ENCODE peak calls at places on chromosomes 1 and 21, in six cellular contexts. M, Q, D, Z, K and A are unnamed samples.

GRCh38 chr1:231215676-231216385 is 25.2 kb upstream of the GNPAT start:
- DNase-seq in M (no peak), Q (no peak), D (no peak), Z (no peak), K (no peak), A (no peak)

GRCh38 chr1:109826446-109826845 is 62.7 kb upstream of the EPS8L3 start:
- DNase-seq in M (no peak), Q (no peak), D (no peak), Z (no peak), K (no peak), A (no peak)

GRCh38 chr1:44239337-44239960 is 26.2 kb downstream of the DMAP1 start:
- DNase-seq in M (peak), Q (peak), D (peak), Z (no peak), K (peak), A (peak)

GRCh38 chr1:7292033-7292681 is 478.9 kb upstream of the VAMP3 start:
- DNase-seq in M (no peak), Q (no peak), D (no peak), Z (no peak), K (no peak), A (no peak)

GRCh38 chr1:64956241-64956640 is 10.1 kb downstream of the JAK1 start:
- DNase-seq in M (no peak), Q (peak), D (peak), Z (no peak), K (no peak), A (no peak)

GRCh38 chr1:96464991-96465875 is 256.4 kb upstream of the PTBP2 start:
- DNase-seq in M (peak), Q (peak), D (peak), Z (peak), K (no peak), A (no peak)

GRCh38 chr1:39354572-39354971 is 136.9 kb upstream of the BMP8A start:
- DNase-seq in M (no peak), Q (no peak), D (peak), Z (no peak), K (no peak), A (no peak)

GRCh38 chr1:164310166-164310565 is 248.8 kb upstream of the PBX1 start:
- DNase-seq in M (no peak), Q (peak), D (peak), Z (no peak), K (no peak), A (no peak)

GRCh38 chr1:22204989-22205913 is 62.4 kb upstream of the WNT4 start:
- DNase-seq in M (no peak), Q (peak), D (peak), Z (no peak), K (no peak), A (no peak)

GRCh38 chr1:231091853-231092301 is 51.8 kb upstream of the FAM89A start:
- DNase-seq in M (peak), Q (peak), D (peak), Z (no peak), K (peak), A (no peak)

GRCh38 chr1:173818459-173818858 is 6.0 kb upstream of the DARS2 start:
- DNase-seq in M (no peak), Q (no peak), D (no peak), Z (no peak), K (no peak), A (no peak)

GRCh38 chr1:36910281-36910725 is 124.0 kb downstream of the GRIK3 start:
- DNase-seq in M (no peak), Q (no peak), D (no peak), Z (no peak), K (peak), A (no peak)

GRCh38 chr1:240055978-240056772 is 35.5 kb upstream of the FMN2 start:
- DNase-seq in M (no peak), Q (no peak), D (no peak), Z (no peak), K (no peak), A (no peak)

GRCh38 chr1:174008979-174009378 is 13.2 kb downstream of the RC3H1 start:
- DNase-seq in M (peak), Q (peak), D (no peak), Z (no peak), K (no peak), A (no peak)

GRCh38 chr21:44903054-44903685 is 17.5 kb downstream of the ITGB2 start:
- DNase-seq in M (no peak), Q (no peak), D (no peak), Z (peak), K (no peak), A (no peak)

GRCh38 chr21:35026617-35027557 is 22.2 kb downstream of the RUNX1 start:
- DNase-seq in M (peak), Q (peak), D (peak), Z (peak), K (peak), A (no peak)

GRCh38 chr1:219580019-219580676 is 32.8 kb downstream of the ZC3H11B start:
- DNase-seq in M (peak), Q (no peak), D (no peak), Z (no peak), K (no peak), A (no peak)

GRCh38 chr1:9013824-9014223 is 12.4 kb downstream of the SLC2A7 start:
- DNase-seq in M (no peak), Q (no peak), D (no peak), Z (no peak), K (no peak), A (no peak)

GRCh38 chr1:26697978-26698849 is 2.4 kb downstream of the ARID1A start:
- DNase-seq in M (peak), Q (peak), D (peak), Z (peak), K (peak), A (peak)

GRCh38 chr21:39666026-39666425 is 53.3 kb downstream of the B3GALT5 start:
- DNase-seq in M (no peak), Q (no peak), D (no peak), Z (no peak), K (no peak), A (no peak)

GRCh38 chr1:22976461-22977243 is 4.0 kb upstream of the LACTBL1 start:
- DNase-seq in M (peak), Q (peak), D (peak), Z (peak), K (peak), A (peak)

GRCh38 chr21:29017639-29018237 is 1.4 kb downstream of the RWDD2B start:
- DNase-seq in M (no peak), Q (peak), D (no peak), Z (no peak), K (no peak), A (no peak)

GRCh38 chr1:201945157-201945556 is 1.2 kb downstream of the LMOD1 start:
- DNase-seq in M (no peak), Q (no peak), D (peak), Z (no peak), K (no peak), A (no peak)

GRCh38 chr1:224081604-224082003 is 32.3 kb upstream of the FBXO28 start:
- DNase-seq in M (no peak), Q (no peak), D (no peak), Z (no peak), K (no peak), A (no peak)

GRCh38 chr1:151720974-151721787 is at the start of gene RIIAD1:
- DNase-seq in M (no peak), Q (peak), D (peak), Z (no peak), K (peak), A (no peak)

GRCh38 chr1:10935241-10935640 is 77.2 kb upstream of the TARDBP start:
- DNase-seq in M (no peak), Q (no peak), D (no peak), Z (no peak), K (no peak), A (no peak)

GRCh38 chr1:1430114-1430982 is 5.1 kb upstream of the VWA1 start:
- DNase-seq in M (peak), Q (peak), D (peak), Z (peak), K (peak), A (no peak)

GRCh38 chr1:58883037-58883887 is 99.4 kb upstream of the JUN start:
- DNase-seq in M (peak), Q (peak), D (peak), Z (peak), K (no peak), A (peak)

GRCh38 chr1:55817027-55817426 is 601.9 kb upstream of the USP24 start:
- DNase-seq in M (no peak), Q (no peak), D (no peak), Z (no peak), K (no peak), A (no peak)

GRCh38 chr1:43932786-43933385 is 715 bp upstream of the ARTN start:
- DNase-seq in M (peak), Q (peak), D (peak), Z (no peak), K (peak), A (peak)

DNA sequence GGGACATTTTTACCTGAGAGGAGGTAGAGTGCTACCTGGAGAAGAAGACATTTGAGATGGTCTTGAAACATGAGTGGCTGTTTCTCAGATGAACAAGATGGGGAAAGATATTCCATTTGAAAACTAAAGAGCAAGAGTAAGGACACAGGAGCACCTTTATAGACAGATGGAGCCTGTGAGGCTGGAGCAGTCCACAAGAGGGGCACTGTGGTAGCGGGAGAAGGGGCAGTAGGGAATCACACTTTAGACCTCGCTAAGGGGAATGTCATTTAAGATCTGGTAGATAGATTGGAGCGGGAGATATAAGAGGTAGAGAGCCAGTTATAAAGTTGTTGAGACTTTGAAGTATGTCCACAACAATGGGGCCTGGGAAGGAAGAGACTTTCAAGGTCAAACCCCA is 23.4 kb downstream of the DYNLT5 start:
- DNase-seq in M (no peak), Q (no peak), D (no peak), Z (no peak), K (no peak), A (no peak)
- TF ChIP-seq CTCF in M (no peak), Q (no peak), D (no peak), Z (no peak), K (no peak), A (no peak)

GRCh38 chr1:47612816-47613215 is 175.0 kb downstream of the FOXD2 start:
- DNase-seq in M (no peak), Q (no peak), D (no peak), Z (no peak), K (no peak), A (no peak)

GRCh38 chr1:47611992-47612391 is 174.1 kb downstream of the FOXD2 start:
- DNase-seq in M (no peak), Q (no peak), D (no peak), Z (no peak), K (no peak), A (no peak)

DNA sequence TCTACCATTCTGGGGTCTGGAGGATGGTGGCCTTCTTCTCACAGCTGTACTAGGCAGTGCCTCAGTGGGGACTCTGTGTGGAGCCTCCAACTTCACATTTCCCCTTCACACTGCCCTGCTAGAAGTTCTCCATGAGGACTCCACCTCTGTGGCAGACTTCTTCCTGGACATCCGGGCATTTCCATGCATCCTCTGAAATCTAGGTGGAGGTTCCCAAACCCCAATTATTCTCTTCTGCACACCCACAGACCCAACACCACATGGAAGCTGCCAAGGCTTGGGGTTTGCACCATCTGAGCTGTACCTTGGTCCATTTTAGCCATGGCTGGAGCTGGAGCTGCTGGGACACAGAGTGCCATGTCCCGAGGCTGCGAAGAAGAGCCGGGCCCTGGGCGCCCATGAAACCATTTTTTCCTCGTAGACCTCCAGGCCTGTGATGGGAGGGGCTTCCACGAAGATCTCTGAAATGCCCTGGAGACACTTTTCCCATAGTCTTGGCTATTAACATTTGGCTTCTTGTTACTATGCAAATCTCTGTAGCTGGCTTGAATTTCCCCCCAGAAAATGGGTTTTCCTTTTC is 170.5 kb downstream of the FOXD2 start:
- DNase-seq in M (no peak), Q (no peak), D (no peak), Z (no peak), K (no peak), A (no peak)
- TF ChIP-seq CTCF in M (no peak), Q (no peak), D (no peak), Z (no peak), K (no peak), A (no peak)

DNA sequence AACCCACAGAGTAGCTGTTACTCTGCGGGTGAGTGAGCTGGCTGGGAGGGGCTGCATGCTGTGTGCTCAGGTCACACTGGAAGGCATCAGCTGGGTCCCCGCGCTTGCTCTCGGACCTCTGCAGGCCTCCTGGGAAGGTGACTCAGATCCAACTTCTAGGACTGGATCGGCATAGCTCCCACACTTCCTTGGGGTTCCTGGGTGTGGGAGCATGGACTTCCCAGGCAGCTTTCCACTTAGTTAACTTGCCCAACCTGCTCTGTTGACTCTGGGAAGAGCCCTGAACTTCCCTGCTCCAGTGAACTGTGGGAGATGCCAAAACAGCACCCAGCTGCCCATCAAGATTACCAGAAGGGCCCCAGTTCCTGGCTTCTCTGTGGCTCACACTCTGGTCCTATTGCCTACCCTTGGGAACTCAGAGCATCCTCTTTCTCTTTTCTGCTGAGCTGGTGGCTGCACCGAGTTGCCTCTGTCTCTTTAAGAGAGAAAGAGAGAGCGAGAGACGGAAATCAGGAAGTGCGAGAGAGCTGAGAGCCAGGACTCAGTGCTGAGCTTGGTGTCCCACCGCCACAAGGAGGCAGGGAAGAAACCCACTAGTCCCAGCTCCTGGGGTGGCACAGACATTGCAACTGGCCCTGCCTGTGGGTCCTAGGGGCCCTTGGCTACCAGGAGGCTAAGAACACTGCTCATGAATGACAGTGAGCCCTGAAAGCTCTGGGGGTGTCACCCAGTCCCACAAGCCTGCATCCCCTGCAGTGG is at the start of gene IKBKE:
- DNase-seq in M (peak), Q (peak), D (peak), Z (no peak), K (peak), A (peak)
- TF ChIP-seq CTCF in M (peak), Q (peak), D (peak), Z (no peak), K (no peak), A (peak)

GRCh38 chr1:31460027-31460426 is 47.0 kb downstream of the SERINC2 start:
- DNase-seq in M (peak), Q (peak), D (peak), Z (no peak), K (no peak), A (no peak)
- TF ChIP-seq CTCF in M (peak), Q (peak), D (peak), Z (no peak), K (peak), A (peak)

GRCh38 chr1:237041795-237042466 is at the start of gene RYR2:
- DNase-seq in M (no peak), Q (peak), D (no peak), Z (no peak), K (peak), A (no peak)
- TF ChIP-seq CTCF in M (no peak), Q (peak), D (no peak), Z (peak), K (peak), A (no peak)